ENCODE peak calls at places on chromosome 2, in six cellular contexts. N is DND-41, K is cardiac muscle cell, I is prostate gland, L is pancreas, X is fibroblast of lung. G is an unnamed sample.

GRCh38 chr2:209638346-209638745 is 133.3 kb upstream of the UNC80 start:
- DNase-seq in N (no peak), K (peak; percentile 7), I (no peak), L (no peak), X (peak; percentile 75), G (no peak)

GRCh38 chr2:49459314-49459993 is 305.1 kb upstream of the FSHR start:
- DNase-seq in N (no peak), K (no peak), I (no peak), L (no peak), X (no peak), G (no peak)

GRCh38 chr2:18787726-18788125 is 198.4 kb upstream of the NT5C1B start:
- DNase-seq in N (no peak), K (no peak), I (no peak), L (no peak), X (no peak), G (no peak)

GRCh38 chr2:240746671-240747070 is 55.0 kb downstream of the AQP12A start:
- DNase-seq in N (no peak), K (no peak), I (no peak), L (no peak), X (no peak), G (no peak)

GRCh38 chr2:240143801-240144648 is 3.6 kb upstream of the OTOS start:
- DNase-seq in N (peak; percentile 79), K (peak; percentile 59), I (peak; percentile 40), L (peak; percentile 44), X (peak; percentile 24), G (peak; percentile 76)

GRCh38 chr2:151569167-151569566 is 159.5 kb downstream of the RIF1 start:
- DNase-seq in N (no peak), K (peak; percentile 14), I (no peak), L (no peak), X (no peak), G (no peak)

GRCh38 chr2:43051316-43051715 is 175.1 kb downstream of the ZFP36L2 start:
- DNase-seq in N (peak; percentile 90), K (peak; percentile 68), I (no peak), L (no peak), X (peak; percentile 80), G (peak; percentile 67)

GRCh38 chr2:10005461-10005860 is 37.9 kb upstream of the KLF11 start:
- DNase-seq in N (no peak), K (no peak), I (no peak), L (no peak), X (no peak), G (no peak)

GRCh38 chr2:204727368-204727767 is 182.1 kb downstream of the PARD3B start:
- DNase-seq in N (no peak), K (no peak), I (no peak), L (no peak), X (no peak), G (no peak)

GRCh38 chr2:10572693-10573092 is 117.1 kb downstream of the NOL10 start:
- DNase-seq in N (peak; percentile 44), K (no peak), I (no peak), L (no peak), X (no peak), G (no peak)

GRCh38 chr2:86070868-86071267 is 34.8 kb downstream of the POLR1A start:
- DNase-seq in N (no peak), K (no peak), I (no peak), L (no peak), X (no peak), G (no peak)

GRCh38 chr2:180225118-180225517 is 218.0 kb upstream of the CWC22 start:
- DNase-seq in N (no peak), K (no peak), I (no peak), L (no peak), X (no peak), G (no peak)

GRCh38 chr2:195475336-195475735 is 181.7 kb upstream of the SLC39A10 start:
- DNase-seq in N (no peak), K (peak; percentile 19), I (no peak), L (no peak), X (no peak), G (no peak)

GRCh38 chr2:159035790-159036411 is 67.5 kb downstream of the TANC1 start:
- DNase-seq in N (peak; percentile 24), K (peak; percentile 51), I (peak; percentile 89), L (peak; percentile 23), X (peak; percentile 88), G (no peak)

GRCh38 chr2:192579965-192580700 is 385.4 kb upstream of the TMEFF2 start:
- DNase-seq in N (no peak), K (no peak), I (no peak), L (no peak), X (no peak), G (no peak)

GRCh38 chr2:182642328-182642727 is 73.7 kb upstream of the DNAJC10 start:
- DNase-seq in N (peak; percentile 37), K (peak; percentile 61), I (no peak), L (no peak), X (peak; percentile 50), G (no peak)

GRCh38 chr2:74815955-74816354 is 18.0 kb upstream of the HK2 start:
- DNase-seq in N (no peak), K (no peak), I (no peak), L (no peak), X (no peak), G (no peak)

GRCh38 chr2:101970901-101971300 is 20.9 kb upstream of the IL1R2 start:
- DNase-seq in N (no peak), K (peak; percentile 23), I (no peak), L (no peak), X (no peak), G (no peak)

DNA sequence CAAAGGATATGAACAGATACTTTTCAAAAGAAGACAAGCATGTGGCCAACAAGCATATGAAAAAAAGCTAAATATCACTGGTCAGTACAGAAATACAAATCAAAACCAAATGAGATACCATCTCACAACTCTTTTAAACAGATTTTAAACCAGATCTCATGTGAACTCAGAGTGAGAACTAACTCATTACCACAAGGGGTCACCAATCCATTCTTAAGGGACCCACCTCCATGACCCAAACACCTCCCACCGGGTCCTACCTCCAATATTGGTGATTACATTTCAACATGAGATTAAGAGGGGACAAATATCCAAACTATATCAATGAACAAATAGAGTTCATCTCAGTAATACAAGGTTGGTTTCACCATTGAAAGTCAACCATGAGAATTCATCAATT is 319.8 kb upstream of the GULP1 start:
- DNase-seq in N (no peak), K (no peak), I (no peak), L (no peak), X (no peak), G (no peak)
- TF ChIP-seq CTCF in N (no peak), K (no peak), I (no peak), L (no peak), X (no peak), G (no peak)

GRCh38 chr2:105787376-105788318 is 42.9 kb downstream of the NCK2 start:
- DNase-seq in N (peak; percentile 37), K (no peak), I (no peak), L (no peak), X (no peak), G (no peak)

GRCh38 chr2:105785095-105785847 is 40.6 kb downstream of the NCK2 start:
- DNase-seq in N (no peak), K (no peak), I (no peak), L (no peak), X (no peak), G (no peak)

GRCh38 chr2:105784577-105784976 is 39.9 kb downstream of the NCK2 start:
- DNase-seq in N (no peak), K (no peak), I (no peak), L (no peak), X (no peak), G (no peak)

GRCh38 chr2:105788670-105789290 is 44.1 kb downstream of the NCK2 start:
- DNase-seq in N (no peak), K (peak; percentile 35), I (no peak), L (no peak), X (peak; percentile 59), G (no peak)

GRCh38 chr2:105786231-105787230 is 41.8 kb downstream of the NCK2 start:
- DNase-seq in N (no peak), K (no peak), I (no peak), L (no peak), X (no peak), G (no peak)
- H3K27ac ChIP-seq in N (peak overlapping the region; percentile 30), K (no peak overlapping the region), I (no peak overlapping the region), L (no peak overlapping the region), X (no peak overlapping the region), G (peak overlapping the region; percentile 24)

GRCh38 chr2:217061916-217062315 is 202.1 kb upstream of the TNP1 start:
- DNase-seq in N (no peak), K (no peak), I (no peak), L (no peak), X (no peak), G (no peak)

GRCh38 chr2:217065695-217066405 is 206.0 kb upstream of the TNP1 start:
- DNase-seq in N (no peak), K (peak; percentile 94), I (no peak), L (no peak), X (peak; percentile 89), G (no peak)

GRCh38 chr2:217062774-217063173 is 202.9 kb upstream of the TNP1 start:
- DNase-seq in N (no peak), K (no peak), I (no peak), L (no peak), X (no peak), G (no peak)

GRCh38 chr2:217066510-217067270 is 206.8 kb upstream of the TNP1 start:
- DNase-seq in N (no peak), K (no peak), I (no peak), L (no peak), X (no peak), G (no peak)

DNA sequence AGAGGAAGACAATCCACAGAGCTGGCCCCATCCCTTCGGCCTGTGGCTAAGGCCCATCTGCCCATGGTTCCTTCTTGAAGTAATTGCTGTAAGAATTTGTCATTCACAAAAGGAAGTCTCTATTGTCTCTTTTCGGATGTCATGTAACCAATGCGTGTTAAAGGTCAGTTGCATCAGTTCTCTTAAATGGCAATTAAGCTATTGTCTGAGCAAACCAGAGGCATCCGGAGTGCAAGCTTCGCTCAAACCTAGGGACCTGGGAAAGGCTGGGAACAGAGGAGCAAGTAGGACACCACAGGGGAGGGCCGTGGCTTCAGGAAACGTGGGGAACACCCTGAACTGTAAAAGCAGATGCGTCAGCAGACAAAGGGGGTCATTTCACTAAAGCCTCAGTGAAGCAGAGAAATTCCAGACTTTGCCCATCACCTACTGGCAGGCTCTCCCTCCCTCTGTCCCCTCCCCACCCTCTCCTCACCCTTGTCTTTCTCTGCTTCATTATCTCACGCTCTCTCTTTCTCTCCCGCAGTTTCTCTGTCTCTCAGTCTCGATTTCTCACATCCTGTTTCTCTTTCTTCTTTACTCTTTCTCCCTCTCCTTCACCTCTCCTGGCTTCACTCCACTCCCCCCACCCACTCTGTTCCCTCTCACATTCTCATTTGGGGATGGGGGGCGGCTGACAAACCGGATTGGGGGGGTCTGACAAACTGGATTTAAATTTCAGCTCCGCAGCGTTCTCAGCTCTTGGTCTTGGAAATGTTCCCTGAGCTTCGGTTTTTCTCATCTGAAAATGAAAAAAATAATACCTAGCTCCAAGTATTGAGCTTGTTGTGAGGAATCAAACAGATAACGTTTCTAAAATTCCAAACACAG is 204.6 kb upstream of the TNP1 start:
- DNase-seq in N (no peak), K (peak; percentile 69), I (no peak), L (no peak), X (peak; percentile 76), G (no peak)
- H3K4me3 ChIP-seq in N (no peak overlapping the region), K (no peak overlapping the region), I (no peak overlapping the region), L (no peak overlapping the region), X (no peak overlapping the region), G (no peak overlapping the region)

DNA sequence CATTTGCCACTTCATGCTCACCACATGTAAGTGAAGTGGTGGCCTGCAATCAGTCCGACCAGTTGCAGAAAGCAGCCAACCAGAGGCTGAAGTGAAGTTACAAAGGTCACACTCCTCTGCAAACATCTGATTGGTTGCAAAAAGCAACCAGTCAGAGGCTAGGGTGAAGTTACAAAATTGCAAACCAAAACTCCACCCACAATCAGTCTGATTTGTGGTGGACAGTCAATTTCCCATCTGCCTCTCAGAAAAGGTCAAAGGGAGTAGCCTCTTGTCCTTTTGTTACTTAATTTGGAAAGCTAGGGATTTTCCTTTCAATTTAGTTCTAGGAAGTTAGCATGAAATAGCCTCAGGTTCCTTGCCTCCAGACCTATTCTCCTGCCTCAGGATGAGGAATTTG is 185.0 kb downstream of the UXS1 start:
- DNase-seq in N (no peak), K (no peak), I (no peak), L (no peak), X (no peak), G (no peak)
- TF ChIP-seq CTCF in N (no peak), K (no peak), I (no peak), L (no peak), X (no peak), G (no peak)